ENCODE peak calls at places on chromosomes 16 and 17, in eight cellular contexts. T, C, S, M, G, W, A and Q are unnamed samples.

GRCh38 chr17:64123114-64123513 is 6.8 kb downstream of the ERN1 start:
- DNase-seq in T (no peak), C (no peak), S (no peak), M (no peak), G (no peak), W (no peak), A (no peak), Q (no peak)

GRCh38 chr16:85376292-85377095 is 236.6 kb upstream of the GSE1 start:
- DNase-seq in T (no peak), C (no peak), S (no peak), M (no peak), G (no peak), W (peak; percentile 73), A (no peak), Q (peak; percentile 74)

GRCh38 chr17:73278465-73279453 is 17.1 kb upstream of the CPSF4L start:
- DNase-seq in T (no peak), C (peak; percentile 8), S (no peak), M (no peak), G (no peak), W (peak; percentile 65), A (no peak), Q (no peak)

GRCh38 chr17:65684631-65685030 is 123.2 kb upstream of the AXIN2 start:
- DNase-seq in T (peak; percentile 41), C (no peak), S (no peak), M (no peak), G (no peak), W (no peak), A (no peak), Q (no peak)

GRCh38 chr16:11016993-11017392 is 72.6 kb downstream of the CLEC16A start:
- DNase-seq in T (peak; percentile 81), C (peak; percentile 37), S (no peak), M (no peak), G (peak; percentile 15), W (peak; percentile 85), A (peak; percentile 30), Q (peak; percentile 74)

GRCh38 chr17:13601776-13602551 is at the start of gene HS3ST3A1:
- DNase-seq in T (peak; percentile 92), C (peak; percentile 84), S (peak; percentile 85), M (no peak), G (peak; percentile 3), W (peak; percentile 15), A (no peak), Q (peak; percentile 49)

GRCh38 chr16:27781981-27782880 is 232.3 kb downstream of the KATNIP start:
- DNase-seq in T (no peak), C (no peak), S (no peak), M (no peak), G (no peak), W (no peak), A (no peak), Q (no peak)

GRCh38 chr16:67177743-67178699 is 5.7 kb downstream of the MATCAP1 start:
- DNase-seq in T (peak; percentile 72), C (no peak), S (no peak), M (no peak), G (peak; percentile 42), W (peak; percentile 87), A (peak; percentile 97), Q (peak; percentile 69)

GRCh38 chr17:42849031-42849430 is 2.0 kb upstream of the AOC3 start:
- DNase-seq in T (no peak), C (no peak), S (no peak), M (no peak), G (no peak), W (no peak), A (no peak), Q (no peak)

GRCh38 chr16:87698676-87699179 is 67.1 kb downstream of the KLHDC4 start:
- DNase-seq in T (no peak), C (no peak), S (no peak), M (peak; percentile 21), G (no peak), W (no peak), A (no peak), Q (no peak)

GRCh38 chr16:14215941-14216340 is 144.8 kb downstream of the MRTFB start:
- DNase-seq in T (no peak), C (no peak), S (no peak), M (no peak), G (no peak), W (no peak), A (no peak), Q (no peak)

GRCh38 chr17:56592487-56593072 is 919 bp upstream of the NOG start:
- DNase-seq in T (peak; percentile 56), C (peak; percentile 45), S (peak; percentile 87), M (no peak), G (peak; percentile 76), W (peak; percentile 41), A (peak; percentile 12), Q (peak; percentile 68)

GRCh38 chr17:61212655-61213054 is 187.0 kb upstream of the TBX2 start:
- DNase-seq in T (no peak), C (no peak), S (no peak), M (no peak), G (no peak), W (no peak), A (no peak), Q (no peak)

GRCh38 chr17:47188266-47188665 is 829 bp downstream of the CDC27 start:
- DNase-seq in T (peak; percentile 63), C (peak; percentile 37), S (peak; percentile 9), M (no peak), G (no peak), W (no peak), A (peak; percentile 40), Q (no peak)

GRCh38 chr16:87206646-87207451 is 110.3 kb downstream of the C16orf95 start:
- DNase-seq in T (peak; percentile 84), C (peak; percentile 73), S (no peak), M (no peak), G (no peak), W (no peak), A (no peak), Q (no peak)

GRCh38 chr17:44144966-44145739 is 3.4 kb downstream of the HROB start:
- DNase-seq in T (peak; percentile 88), C (no peak), S (no peak), M (no peak), G (no peak), W (no peak), A (no peak), Q (no peak)

GRCh38 chr16:57723170-57723569 is 12.4 kb upstream of the KATNB1 start:
- DNase-seq in T (no peak), C (no peak), S (no peak), M (no peak), G (no peak), W (no peak), A (no peak), Q (no peak)

GRCh38 chr17:19569785-19570496 is 36.3 kb downstream of the SLC47A1 start:
- DNase-seq in T (peak; percentile 7), C (no peak), S (no peak), M (no peak), G (no peak), W (peak; percentile 52), A (peak; percentile 24), Q (no peak)

GRCh38 chr17:20935740-20936139 is 107.1 kb downstream of the USP22 start:
- DNase-seq in T (peak; percentile 89), C (peak; percentile 58), S (no peak), M (no peak), G (no peak), W (no peak), A (no peak), Q (no peak)

GRCh38 chr16:50856991-50857390 is 115.1 kb downstream of the CYLD start:
- DNase-seq in T (no peak), C (no peak), S (no peak), M (no peak), G (no peak), W (no peak), A (no peak), Q (no peak)

GRCh38 chr16:24953721-24954120 is 61.4 kb downstream of the ARHGAP17 start:
- DNase-seq in T (no peak), C (no peak), S (no peak), M (no peak), G (no peak), W (peak; percentile 34), A (no peak), Q (no peak)

GRCh38 chr17:10646393-10646990 is 10.6 kb downstream of the MYH3 start:
- DNase-seq in T (peak; percentile 69), C (peak; percentile 69), S (peak; percentile 77), M (no peak), G (peak; percentile 77), W (peak; percentile 69), A (peak; percentile 64), Q (peak; percentile 82)

GRCh38 chr16:58329147-58329546 is 34.3 kb upstream of the PRSS54 start:
- DNase-seq in T (peak; percentile 46), C (peak; percentile 3), S (no peak), M (no peak), G (no peak), W (no peak), A (no peak), Q (no peak)

GRCh38 chr16:83433201-83433600 is 374.6 kb upstream of the HSBP1 start:
- DNase-seq in T (peak; percentile 20), C (no peak), S (no peak), M (no peak), G (no peak), W (no peak), A (no peak), Q (no peak)

GRCh38 chr17:66354981-66355380 is 52.6 kb downstream of the PRKCA start:
- DNase-seq in T (peak; percentile 79), C (peak; percentile 55), S (no peak), M (no peak), G (no peak), W (no peak), A (no peak), Q (no peak)

GRCh38 chr17:30005709-30006320 is 64.4 kb downstream of the EFCAB5 start:
- DNase-seq in T (peak; percentile 62), C (no peak), S (no peak), M (no peak), G (no peak), W (no peak), A (no peak), Q (no peak)

GRCh38 chr16:28107232-28107631 is 43.7 kb upstream of the GSG1L start:
- DNase-seq in T (no peak), C (no peak), S (no peak), M (no peak), G (no peak), W (no peak), A (no peak), Q (no peak)

GRCh38 chr17:44132275-44132821 is 8.9 kb upstream of the HDAC5 start:
- DNase-seq in T (peak; percentile 23), C (peak; percentile 30), S (no peak), M (no peak), G (no peak), W (no peak), A (no peak), Q (no peak)

GRCh38 chr17:28174352-28175046 is 132.0 kb downstream of the NLK start:
- DNase-seq in T (no peak), C (no peak), S (no peak), M (peak; percentile 7), G (peak; percentile 11), W (no peak), A (no peak), Q (no peak)

GRCh38 chr17:30236807-30237206 is 1.3 kb upstream of the SLC6A4 start:
- DNase-seq in T (peak; percentile 16), C (no peak), S (peak; percentile 52), M (no peak), G (no peak), W (peak; percentile 66), A (peak; percentile 49), Q (peak; percentile 73)

GRCh38 chr17:59387351-59388069 is 56.1 kb downstream of the YPEL2 start:
- DNase-seq in T (no peak), C (no peak), S (no peak), M (no peak), G (no peak), W (no peak), A (no peak), Q (peak; percentile 73)